ENCODE peak calls at places on chromosome 13, in eight cellular contexts. D, H, Y, F, Z, M, K and N are unnamed samples.

GRCh38 chr13:51523082-51523518 is 61.2 kb upstream of the WDFY2 start:
- DNase-seq in D (peak), H (peak), Y (peak), F (no peak), Z (no peak), M (peak), K (no peak), N (peak)

GRCh38 chr13:33494596-33495214 is 209.2 kb upstream of the STARD13 start:
- DNase-seq in D (peak), H (peak), Y (no peak), F (no peak), Z (no peak), M (no peak), K (no peak), N (peak)

GRCh38 chr13:76331948-76332712 is 554.1 kb downstream of the KCTD12 start:
- DNase-seq in D (peak), H (no peak), Y (no peak), F (no peak), Z (no peak), M (no peak), K (no peak), N (peak)

GRCh38 chr13:33087091-33087490 is 70.9 kb downstream of the KL start:
- DNase-seq in D (peak), H (no peak), Y (no peak), F (no peak), Z (no peak), M (no peak), K (no peak), N (no peak)

GRCh38 chr13:87656311-87656710 is 14.9 kb upstream of the SLITRK5 start:
- DNase-seq in D (peak), H (peak), Y (no peak), F (no peak), Z (no peak), M (no peak), K (no peak), N (peak)

GRCh38 chr13:74920945-74921725 is 560.8 kb downstream of the TBC1D4 start:
- DNase-seq in D (no peak), H (no peak), Y (no peak), F (no peak), Z (no peak), M (no peak), K (no peak), N (no peak)

GRCh38 chr13:77565635-77566034 is 30.1 kb downstream of the SCEL start:
- DNase-seq in D (peak), H (peak), Y (no peak), F (no peak), Z (no peak), M (no peak), K (peak), N (no peak)

GRCh38 chr13:42279080-42279479 is 7.1 kb downstream of the AKAP11 start:
- DNase-seq in D (no peak), H (peak), Y (no peak), F (no peak), Z (no peak), M (no peak), K (no peak), N (no peak)

GRCh38 chr13:104376588-104376987 is 1310.4 kb upstream of the SLC10A2 start:
- DNase-seq in D (no peak), H (no peak), Y (no peak), F (no peak), Z (no peak), M (no peak), K (no peak), N (no peak)

GRCh38 chr13:79870123-79870522 is 389.2 kb downstream of the NDFIP2 start:
- DNase-seq in D (peak), H (peak), Y (no peak), F (no peak), Z (no peak), M (no peak), K (no peak), N (no peak)

GRCh38 chr13:79631260-79631659 is 150.3 kb downstream of the NDFIP2 start:
- DNase-seq in D (peak), H (peak), Y (no peak), F (no peak), Z (peak), M (no peak), K (no peak), N (peak)

GRCh38 chr13:79409828-79410227 is 3.8 kb upstream of the RBM26 start:
- DNase-seq in D (no peak), H (no peak), Y (no peak), F (no peak), Z (no peak), M (no peak), K (no peak), N (no peak)

GRCh38 chr13:44311011-44311481 is 62.6 kb upstream of the SERP2 start:
- DNase-seq in D (peak), H (peak), Y (peak), F (no peak), Z (no peak), M (no peak), K (no peak), N (peak)

GRCh38 chr13:105643966-105644365 is 891.5 kb downstream of the EFNB2 start:
- DNase-seq in D (no peak), H (no peak), Y (no peak), F (no peak), Z (no peak), M (no peak), K (no peak), N (no peak)

GRCh38 chr13:113956571-113956970 is 17.3 kb downstream of the C13orf46 start:
- DNase-seq in D (no peak), H (no peak), Y (peak), F (no peak), Z (no peak), M (no peak), K (no peak), N (no peak)

GRCh38 chr13:94311893-94312292 is 167.6 kb downstream of the DCT start:
- DNase-seq in D (no peak), H (peak), Y (no peak), F (no peak), Z (no peak), M (no peak), K (no peak), N (no peak)

GRCh38 chr13:97932006-97932405 is 21.5 kb upstream of the IPO5 start:
- DNase-seq in D (no peak), H (no peak), Y (no peak), F (no peak), Z (no peak), M (no peak), K (no peak), N (no peak)

GRCh38 chr13:75357576-75358295 is 124.2 kb downstream of the TBC1D4 start:
- DNase-seq in D (peak), H (peak), Y (peak), F (no peak), Z (no peak), M (peak), K (peak), N (peak)

GRCh38 chr13:85828094-85828684 is 29.0 kb upstream of the SLITRK6 start:
- DNase-seq in D (peak), H (peak), Y (no peak), F (no peak), Z (no peak), M (no peak), K (peak), N (no peak)

GRCh38 chr13:108700421-108701170 is 71.2 kb downstream of the MYO16 start:
- DNase-seq in D (no peak), H (peak), Y (no peak), F (no peak), Z (no peak), M (no peak), K (no peak), N (peak)

GRCh38 chr13:22698477-22698876 is 482.3 kb upstream of the SGCG start:
- DNase-seq in D (no peak), H (no peak), Y (no peak), F (no peak), Z (no peak), M (no peak), K (no peak), N (no peak)

GRCh38 chr13:93535256-93535655 is 308.6 kb downstream of the GPC6 start:
- DNase-seq in D (peak), H (peak), Y (no peak), F (no peak), Z (no peak), M (no peak), K (no peak), N (no peak)

GRCh38 chr13:90622547-90622946 is 724.9 kb upstream of the MIR17HG start:
- DNase-seq in D (peak), H (peak), Y (no peak), F (no peak), Z (no peak), M (no peak), K (no peak), N (peak)

GRCh38 chr13:27442071-27442647 is 8.2 kb downstream of the MTIF3 start:
- DNase-seq in D (no peak), H (no peak), Y (no peak), F (no peak), Z (no peak), M (no peak), K (no peak), N (no peak)

GRCh38 chr13:106349080-106349841 is 186.2 kb downstream of the EFNB2 start:
- DNase-seq in D (no peak), H (peak), Y (no peak), F (peak), Z (no peak), M (no peak), K (peak), N (no peak)

GRCh38 chr13:29923554-29924481 is 73.4 kb upstream of the UBL3 start:
- DNase-seq in D (peak), H (peak), Y (peak), F (peak), Z (peak), M (peak), K (peak), N (peak)

GRCh38 chr13:107865643-107866006 is 349.7 kb downstream of the LIG4 start:
- DNase-seq in D (peak), H (no peak), Y (no peak), F (no peak), Z (no peak), M (no peak), K (no peak), N (no peak)

GRCh38 chr13:31159306-31159705 is 2.4 kb downstream of the HSPH1 start:
- DNase-seq in D (no peak), H (peak), Y (no peak), F (no peak), Z (no peak), M (no peak), K (no peak), N (no peak)
- H3K4me3 ChIP-seq in D (peak), H (peak), Y (no peak), F (no peak), Z (no peak), M (peak), K (peak), N (no peak)

DNA sequence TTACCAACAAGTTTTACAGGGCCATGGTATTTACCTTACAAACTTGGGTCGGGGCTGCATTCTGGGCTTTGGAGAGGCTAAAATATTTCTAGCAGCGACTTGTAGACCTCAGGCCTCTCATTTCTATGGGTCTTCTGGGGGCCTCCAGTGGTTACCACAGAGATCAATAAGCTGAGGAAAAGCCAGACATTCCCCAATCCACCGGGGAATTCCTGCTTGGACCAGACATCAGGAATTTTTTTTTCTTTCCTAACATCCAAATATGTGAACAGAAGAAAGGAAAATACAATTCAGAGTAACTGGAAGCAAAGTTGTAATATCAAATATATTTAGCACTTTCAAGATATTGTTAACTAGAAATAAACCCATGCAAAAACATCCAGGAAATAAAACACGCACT is 1.5 kb downstream of the DZIP1 start:
- DNase-seq in D (no peak), H (no peak), Y (no peak), F (no peak), Z (no peak), M (no peak), K (no peak), N (no peak)
- H3K4me3 ChIP-seq in D (peak), H (peak), Y (peak), F (no peak), Z (peak), M (no peak), K (peak), N (peak)

GRCh38 chr13:101919541-101920306 is 467.2 kb downstream of the ITGBL1 start:
- DNase-seq in D (peak), H (peak), Y (peak), F (no peak), Z (no peak), M (no peak), K (peak), N (no peak)
- H3K4me3 ChIP-seq in D (no peak), H (no peak), Y (peak), F (peak), Z (no peak), M (no peak), K (no peak), N (peak)

DNA sequence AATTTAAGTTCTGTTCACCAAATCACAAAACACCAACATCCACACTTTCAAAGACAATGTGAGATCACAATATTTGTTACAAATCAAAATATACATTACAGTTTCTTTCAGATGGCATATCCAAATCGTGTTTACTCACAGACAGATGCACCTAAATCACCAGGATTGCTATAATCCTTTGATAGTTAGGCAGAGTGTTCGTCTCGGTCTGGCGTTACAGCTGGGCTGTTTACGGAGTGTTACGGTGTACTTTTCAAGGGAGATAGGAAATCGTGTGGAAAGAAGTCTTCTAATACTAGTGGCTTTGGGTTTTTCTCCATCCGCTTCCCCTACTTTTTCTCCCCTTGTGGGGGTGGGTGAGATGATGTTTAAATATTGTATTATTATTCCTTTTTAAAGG is 1.9 kb downstream of the MAB21L1 start:
- DNase-seq in D (no peak), H (peak), Y (no peak), F (no peak), Z (no peak), M (no peak), K (peak), N (no peak)
- H3K4me3 ChIP-seq in D (peak), H (peak), Y (peak), F (peak), Z (peak), M (no peak), K (no peak), N (peak)